ENCODE peak calls at places on chromosomes 2 and 18, in six cellular contexts. H, D, A, E, O and V are unnamed samples.

GRCh38 chr18:54004828-54005227 is 219.6 kb downstream of the MBD2 start:
- DNase-seq in D (no peak), O (no peak), A (no peak), E (no peak), H (no peak), V (peak; percentile 15)

GRCh38 chr2:47485751-47486300 is 82.9 kb downstream of the MSH2 start:
- DNase-seq in H (no peak), E (no peak), D (no peak), O (no peak), A (peak; percentile 30), V (no peak)

GRCh38 chr2:74944987-74945782 is 13.3 kb upstream of the POLE4 start:
- DNase-seq in O (no peak), D (peak; percentile 32), E (no peak), H (no peak), A (peak; percentile 52), V (no peak)

GRCh38 chr2:204110250-204111183 is 174.0 kb downstream of the ICOS start:
- DNase-seq in O (peak; percentile 45), D (peak; percentile 15), H (no peak), A (no peak), E (peak; percentile 60), V (peak; percentile 37)

GRCh38 chr2:135849087-135849486 is 12.1 kb upstream of the LCT start:
- DNase-seq in E (no peak), D (no peak), O (no peak), H (no peak), A (no peak), V (no peak)

GRCh38 chr2:45891719-45892118 is 240.2 kb downstream of the PRKCE start:
- DNase-seq in O (no peak), D (no peak), A (no peak), H (no peak), E (no peak), V (no peak)

GRCh38 chr2:133390151-133390550 is 178.1 kb downstream of the NCKAP5 start:
- DNase-seq in H (no peak), A (peak; percentile 82), O (no peak), E (no peak), D (peak; percentile 40), V (no peak)

GRCh38 chr2:119049968-119050657 is 108.1 kb downstream of the MARCO start:
- DNase-seq in O (no peak), E (no peak), D (no peak), H (no peak), A (no peak), V (no peak)

GRCh38 chr18:33560686-33561370 is 17.2 kb upstream of the ASXL3 start:
- DNase-seq in A (peak; percentile 50), D (no peak), H (no peak), E (no peak), O (no peak), V (peak; percentile 60)

GRCh38 chr2:169815849-169816248 is 8.9 kb downstream of the METTL5 start:
- DNase-seq in O (no peak), E (no peak), H (no peak), D (peak; percentile 84), A (peak; percentile 85), V (no peak)

GRCh38 chr2:233708942-233709341 is 3.8 kb upstream of the UGT1A5 start:
- DNase-seq in E (no peak), H (no peak), A (no peak), O (no peak), D (no peak), V (no peak)

GRCh38 chr18:47898696-47899095 is 31.8 kb downstream of the SMAD2 start:
- DNase-seq in O (no peak), E (no peak), H (no peak), A (no peak), D (no peak), V (no peak)

GRCh38 chr2:1564506-1564905 is 151.2 kb downstream of the TPO start:
- DNase-seq in D (no peak), O (no peak), E (peak; percentile 13), A (no peak), H (no peak), V (no peak)

GRCh38 chr2:121075006-121075545 is 209.9 kb downstream of the TFCP2L1 start:
- DNase-seq in A (peak; percentile 93), E (no peak), O (no peak), H (no peak), D (peak; percentile 94), V (peak; percentile 90)

GRCh38 chr2:125086313-125087184 is 1061.5 kb downstream of the CNTNAP5 start:
- DNase-seq in H (no peak), E (no peak), O (no peak), A (no peak), D (no peak), V (no peak)

GRCh38 chr2:99571609-99572344 is 82.0 kb upstream of the REV1 start:
- DNase-seq in O (no peak), A (no peak), H (no peak), E (no peak), D (no peak), V (no peak)

GRCh38 chr18:48391863-48392262 is 17.3 kb downstream of the ZBTB7C start:
- DNase-seq in E (no peak), A (no peak), H (peak; percentile 33), D (no peak), O (no peak), V (no peak)

GRCh38 chr2:36329746-36330145 is 25.8 kb upstream of the CRIM1 start:
- DNase-seq in A (peak; percentile 80), E (no peak), O (no peak), H (no peak), D (no peak), V (no peak)

GRCh38 chr18:22325396-22325795 is 92.3 kb downstream of the CTAGE1 start:
- DNase-seq in O (no peak), H (no peak), E (no peak), A (no peak), D (no peak), V (no peak)

GRCh38 chr18:57051586-57052044 is 95.3 kb upstream of the BOD1L2 start:
- DNase-seq in A (no peak), H (no peak), O (no peak), D (no peak), E (no peak), V (no peak)

GRCh38 chr18:58699551-58699950 is 28.3 kb downstream of the MALT1 start:
- DNase-seq in D (no peak), A (no peak), O (no peak), E (no peak), H (no peak), V (no peak)

GRCh38 chr2:172811027-172811426 is 75.4 kb downstream of the RAPGEF4 start:
- DNase-seq in H (peak; percentile 24), D (peak; percentile 27), A (peak; percentile 43), E (no peak), O (no peak), V (no peak)

GRCh38 chr18:50009772-50010171 is 185.2 kb downstream of the MYO5B start:
- DNase-seq in A (peak; percentile 5), D (peak; percentile 5), E (peak; percentile 28), O (peak; percentile 6), H (peak; percentile 26), V (no peak)

GRCh38 chr18:22701795-22702194 is 231.3 kb upstream of the RBBP8 start:
- DNase-seq in O (no peak), H (no peak), E (no peak), D (no peak), A (no peak), V (no peak)

GRCh38 chr2:46695283-46695682 is 215.9 kb downstream of the TMEM247 start:
- DNase-seq in H (no peak), A (no peak), O (no peak), E (no peak), D (peak; percentile 60), V (no peak)

GRCh38 chr18:48249841-48250240 is 159.3 kb downstream of the ZBTB7C start:
- DNase-seq in H (no peak), O (no peak), D (no peak), E (no peak), A (no peak), V (no peak)

GRCh38 chr2:168278424-168278888 is 31.1 kb upstream of the STK39 start:
- DNase-seq in H (no peak), A (peak; percentile 31), D (peak; percentile 49), E (no peak), O (no peak), V (no peak)

GRCh38 chr2:179471012-179471411 is 206.4 kb upstream of the SESTD1 start:
- DNase-seq in D (no peak), A (no peak), O (no peak), E (no peak), H (no peak), V (no peak)

GRCh38 chr18:13612111-13612997 is 114.0 kb downstream of the FAM210A start:
- DNase-seq in O (peak; percentile 66), A (no peak), E (peak; percentile 65), D (no peak), H (no peak), V (no peak)

GRCh38 chr18:12060182-12060870 is 33.3 kb upstream of the ANKRD62 start:
- DNase-seq in H (no peak), D (no peak), A (no peak), O (no peak), E (no peak), V (no peak)

GRCh38 chr18:76909418-76909817 is 87.1 kb downstream of the ZNF236 start:
- DNase-seq in E (no peak), A (no peak), O (no peak), H (no peak), D (no peak), V (no peak)

GRCh38 chr2:215773728-215774127 is 239.6 kb downstream of the MREG start:
- DNase-seq in D (peak; percentile 98), H (no peak), E (no peak), A (peak; percentile 94), O (no peak), V (no peak)

GRCh38 chr2:219461061-219461514 is 26.4 kb downstream of the SPEG start:
- DNase-seq in H (no peak), E (no peak), O (no peak), D (no peak), A (peak; percentile 17), V (no peak)
- H3K4me3 ChIP-seq in H (no peak overlapping the region), E (no peak overlapping the region), O (no peak overlapping the region), D (no peak overlapping the region), A (no peak overlapping the region), V (no peak overlapping the region)

DNA sequence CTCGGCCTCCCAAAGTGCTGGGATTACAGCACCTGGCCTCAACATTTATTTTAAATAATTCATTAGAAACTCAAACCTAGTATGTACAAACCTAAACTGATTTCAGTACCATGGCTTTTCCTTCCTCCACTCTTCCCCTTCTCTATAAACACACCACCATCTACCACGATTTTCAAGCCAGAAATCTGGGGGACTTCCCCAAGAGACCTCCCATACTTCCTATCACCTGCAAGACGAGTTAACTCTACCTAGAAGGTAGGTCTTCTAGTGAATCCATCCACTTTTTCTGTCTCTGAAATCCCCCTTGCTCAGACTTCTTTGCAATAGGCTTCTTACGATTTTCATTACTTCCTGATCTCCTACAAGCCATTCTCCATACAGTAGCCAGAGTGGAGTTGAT is 7.7 kb upstream of the FAM117B start:
- DNase-seq in D (no peak), H (no peak), E (no peak), O (no peak), A (no peak), V (no peak)
- H3K4me3 ChIP-seq in D (no peak overlapping the region), H (no peak overlapping the region), E (no peak overlapping the region), O (no peak overlapping the region), A (no peak overlapping the region), V (no peak overlapping the region)

DNA sequence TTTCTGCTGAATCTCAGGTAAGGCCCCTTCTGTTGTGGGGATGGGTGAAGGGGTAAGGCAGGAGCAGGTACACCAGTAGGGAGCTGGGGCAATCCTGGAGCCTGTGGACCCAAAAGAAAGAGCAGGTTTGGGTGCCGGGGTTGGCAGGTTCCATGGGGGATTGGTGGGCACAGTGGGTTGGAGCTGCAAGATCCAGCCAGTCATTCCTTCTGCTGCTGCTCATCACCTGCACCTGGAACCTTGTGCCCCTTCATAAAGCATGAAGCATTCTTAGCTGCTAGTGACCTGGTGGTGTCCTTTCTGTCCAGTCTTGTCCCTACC is 24.9 kb downstream of the FHOD3 start:
- DNase-seq in H (no peak), O (no peak), D (no peak), E (no peak), A (no peak), V (no peak)
- H3K4me3 ChIP-seq in H (no peak overlapping the region), O (no peak overlapping the region), D (no peak overlapping the region), E (no peak overlapping the region), A (no peak overlapping the region), V (no peak overlapping the region)

GRCh38 chr2:237628482-237629187 is 1.2 kb downstream of the LRRFIP1 start:
- DNase-seq in O (no peak), D (no peak), E (no peak), H (no peak), A (no peak), V (no peak)
- H3K4me3 ChIP-seq in O (no peak overlapping the region), D (peak overlapping the region; percentile 64), E (no peak overlapping the region), H (no peak overlapping the region), A (peak overlapping the region; percentile 90), V (peak overlapping the region; percentile 62)